ENCODE peak calls at places on chromosomes 1 and 21, in six cellular contexts. One of them, this sample, is unnamed.

GRCh38 chr1:178230881-178231409 is 137.0 kb downstream of the RASAL2 start:
- DNase-seq in heart left ventricle: peak; percentile 36
- DNase-seq in activated CD4-positive, alpha-beta T cell treated with anti-CD3 and anti-CD28 coated beads, Interleukin-2, amount 10 ng/mL, durations not matched to agents 7 days and 5 days: no peak
- DNase-seq in smooth muscle cell of the brain vasculature: no peak
- DNase-seq in GM03348: no peak
- DNase-seq in activated naive CD4-positive, alpha-beta T cell treated with anti-CD3 and anti-CD28 coated beads for 36 hours: no peak
- DNase-seq in this sample: no peak

GRCh38 chr1:206962269-206962668 is 8.0 kb downstream of the FCAMR start:
- DNase-seq in heart left ventricle: no peak
- DNase-seq in activated CD4-positive, alpha-beta T cell treated with anti-CD3 and anti-CD28 coated beads, Interleukin-2, amount 10 ng/mL, durations not matched to agents 7 days and 5 days: peak; percentile 35
- DNase-seq in smooth muscle cell of the brain vasculature: no peak
- DNase-seq in GM03348: no peak
- DNase-seq in activated naive CD4-positive, alpha-beta T cell treated with anti-CD3 and anti-CD28 coated beads for 36 hours: no peak
- DNase-seq in this sample: no peak

GRCh38 chr1:68162761-68163160 is 69.6 kb downstream of the WLS start:
- DNase-seq in heart left ventricle: no peak
- DNase-seq in activated CD4-positive, alpha-beta T cell treated with anti-CD3 and anti-CD28 coated beads, Interleukin-2, amount 10 ng/mL, durations not matched to agents 7 days and 5 days: no peak
- DNase-seq in smooth muscle cell of the brain vasculature: no peak
- DNase-seq in GM03348: no peak
- DNase-seq in activated naive CD4-positive, alpha-beta T cell treated with anti-CD3 and anti-CD28 coated beads for 36 hours: no peak
- DNase-seq in this sample: no peak

GRCh38 chr1:9816199-9816598 is 7.6 kb downstream of the CLSTN1 start:
- DNase-seq in heart left ventricle: no peak
- DNase-seq in activated CD4-positive, alpha-beta T cell treated with anti-CD3 and anti-CD28 coated beads, Interleukin-2, amount 10 ng/mL, durations not matched to agents 7 days and 5 days: no peak
- DNase-seq in smooth muscle cell of the brain vasculature: no peak
- DNase-seq in GM03348: no peak
- DNase-seq in activated naive CD4-positive, alpha-beta T cell treated with anti-CD3 and anti-CD28 coated beads for 36 hours: no peak
- DNase-seq in this sample: peak; percentile 15

GRCh38 chr1:155126494-155127104 is 1.1 kb upstream of the EFNA1 start:
- DNase-seq in heart left ventricle: no peak
- DNase-seq in activated CD4-positive, alpha-beta T cell treated with anti-CD3 and anti-CD28 coated beads, Interleukin-2, amount 10 ng/mL, durations not matched to agents 7 days and 5 days: peak; percentile 44
- DNase-seq in smooth muscle cell of the brain vasculature: no peak
- DNase-seq in GM03348: no peak
- DNase-seq in activated naive CD4-positive, alpha-beta T cell treated with anti-CD3 and anti-CD28 coated beads for 36 hours: peak; percentile 66
- DNase-seq in this sample: peak; percentile 14

GRCh38 chr1:58652351-58653184 is 47.3 kb downstream of the MYSM1 start:
- DNase-seq in heart left ventricle: no peak
- DNase-seq in activated CD4-positive, alpha-beta T cell treated with anti-CD3 and anti-CD28 coated beads, Interleukin-2, amount 10 ng/mL, durations not matched to agents 7 days and 5 days: peak; percentile 76
- DNase-seq in smooth muscle cell of the brain vasculature: peak; percentile 55
- DNase-seq in GM03348: peak; percentile 83
- DNase-seq in activated naive CD4-positive, alpha-beta T cell treated with anti-CD3 and anti-CD28 coated beads for 36 hours: peak; percentile 74
- DNase-seq in this sample: peak; percentile 83

GRCh38 chr1:217274416-217274815 is 356.5 kb downstream of the GPATCH2 start:
- DNase-seq in heart left ventricle: no peak
- DNase-seq in activated CD4-positive, alpha-beta T cell treated with anti-CD3 and anti-CD28 coated beads, Interleukin-2, amount 10 ng/mL, durations not matched to agents 7 days and 5 days: no peak
- DNase-seq in smooth muscle cell of the brain vasculature: no peak
- DNase-seq in GM03348: no peak
- DNase-seq in activated naive CD4-positive, alpha-beta T cell treated with anti-CD3 and anti-CD28 coated beads for 36 hours: no peak
- DNase-seq in this sample: peak; percentile 9

GRCh38 chr1:26362331-26362730 is 8.4 kb upstream of the CRYBG2 start:
- DNase-seq in heart left ventricle: no peak
- DNase-seq in activated CD4-positive, alpha-beta T cell treated with anti-CD3 and anti-CD28 coated beads, Interleukin-2, amount 10 ng/mL, durations not matched to agents 7 days and 5 days: no peak
- DNase-seq in smooth muscle cell of the brain vasculature: no peak
- DNase-seq in GM03348: no peak
- DNase-seq in activated naive CD4-positive, alpha-beta T cell treated with anti-CD3 and anti-CD28 coated beads for 36 hours: no peak
- DNase-seq in this sample: no peak

GRCh38 chr1:235417101-235417697 is 50.0 kb downstream of the TBCE start:
- DNase-seq in heart left ventricle: no peak
- DNase-seq in activated CD4-positive, alpha-beta T cell treated with anti-CD3 and anti-CD28 coated beads, Interleukin-2, amount 10 ng/mL, durations not matched to agents 7 days and 5 days: peak; percentile 69
- DNase-seq in smooth muscle cell of the brain vasculature: peak; percentile 61
- DNase-seq in GM03348: peak; percentile 85
- DNase-seq in activated naive CD4-positive, alpha-beta T cell treated with anti-CD3 and anti-CD28 coated beads for 36 hours: peak; percentile 83
- DNase-seq in this sample: peak; percentile 84

GRCh38 chr1:36306210-36306901 is at the start of gene SH3D21:
- DNase-seq in heart left ventricle: peak; percentile 76
- DNase-seq in activated CD4-positive, alpha-beta T cell treated with anti-CD3 and anti-CD28 coated beads, Interleukin-2, amount 10 ng/mL, durations not matched to agents 7 days and 5 days: peak; percentile 59
- DNase-seq in smooth muscle cell of the brain vasculature: no peak
- DNase-seq in GM03348: peak; percentile 42
- DNase-seq in activated naive CD4-positive, alpha-beta T cell treated with anti-CD3 and anti-CD28 coated beads for 36 hours: peak; percentile 62
- DNase-seq in this sample: peak; percentile 18

GRCh38 chr21:43284700-43285099 is 115.9 kb downstream of the CRYAA start:
- DNase-seq in heart left ventricle: peak; percentile 5
- DNase-seq in activated CD4-positive, alpha-beta T cell treated with anti-CD3 and anti-CD28 coated beads, Interleukin-2, amount 10 ng/mL, durations not matched to agents 7 days and 5 days: no peak
- DNase-seq in smooth muscle cell of the brain vasculature: no peak
- DNase-seq in GM03348: no peak
- DNase-seq in activated naive CD4-positive, alpha-beta T cell treated with anti-CD3 and anti-CD28 coated beads for 36 hours: no peak
- DNase-seq in this sample: no peak

GRCh38 chr1:204975568-204976235 is 67.3 kb upstream of the CNTN2 start:
- DNase-seq in heart left ventricle: no peak
- DNase-seq in activated CD4-positive, alpha-beta T cell treated with anti-CD3 and anti-CD28 coated beads, Interleukin-2, amount 10 ng/mL, durations not matched to agents 7 days and 5 days: peak; percentile 58
- DNase-seq in smooth muscle cell of the brain vasculature: peak; percentile 12
- DNase-seq in GM03348: peak; percentile 89
- DNase-seq in activated naive CD4-positive, alpha-beta T cell treated with anti-CD3 and anti-CD28 coated beads for 36 hours: peak; percentile 74
- DNase-seq in this sample: peak; percentile 32

GRCh38 chr1:2112280-2112701 is 62.1 kb downstream of the PRKCZ start:
- DNase-seq in heart left ventricle: peak; percentile 28
- DNase-seq in activated CD4-positive, alpha-beta T cell treated with anti-CD3 and anti-CD28 coated beads, Interleukin-2, amount 10 ng/mL, durations not matched to agents 7 days and 5 days: no peak
- DNase-seq in smooth muscle cell of the brain vasculature: no peak
- DNase-seq in GM03348: no peak
- DNase-seq in activated naive CD4-positive, alpha-beta T cell treated with anti-CD3 and anti-CD28 coated beads for 36 hours: no peak
- DNase-seq in this sample: no peak

GRCh38 chr1:74427676-74428075 is 84.7 kb downstream of the LRRC53 start:
- DNase-seq in heart left ventricle: no peak
- DNase-seq in activated CD4-positive, alpha-beta T cell treated with anti-CD3 and anti-CD28 coated beads, Interleukin-2, amount 10 ng/mL, durations not matched to agents 7 days and 5 days: no peak
- DNase-seq in smooth muscle cell of the brain vasculature: no peak
- DNase-seq in GM03348: no peak
- DNase-seq in activated naive CD4-positive, alpha-beta T cell treated with anti-CD3 and anti-CD28 coated beads for 36 hours: no peak
- DNase-seq in this sample: peak; percentile 20

GRCh38 chr1:11790101-11790879 is 15.5 kb downstream of the MTHFR start:
- DNase-seq in heart left ventricle: no peak
- DNase-seq in activated CD4-positive, alpha-beta T cell treated with anti-CD3 and anti-CD28 coated beads, Interleukin-2, amount 10 ng/mL, durations not matched to agents 7 days and 5 days: no peak
- DNase-seq in smooth muscle cell of the brain vasculature: no peak
- DNase-seq in GM03348: no peak
- DNase-seq in activated naive CD4-positive, alpha-beta T cell treated with anti-CD3 and anti-CD28 coated beads for 36 hours: no peak
- DNase-seq in this sample: no peak

GRCh38 chr1:234780112-234780511 is 170.1 kb upstream of the IRF2BP2 start:
- DNase-seq in heart left ventricle: no peak
- DNase-seq in activated CD4-positive, alpha-beta T cell treated with anti-CD3 and anti-CD28 coated beads, Interleukin-2, amount 10 ng/mL, durations not matched to agents 7 days and 5 days: no peak
- DNase-seq in smooth muscle cell of the brain vasculature: no peak
- DNase-seq in GM03348: no peak
- DNase-seq in activated naive CD4-positive, alpha-beta T cell treated with anti-CD3 and anti-CD28 coated beads for 36 hours: no peak
- DNase-seq in this sample: no peak